ENCODE peak calls at places on chromosomes 2 and 18, in four cellular contexts. D is naive thymus-derived CD4-positive, alpha-beta T cell; L is spleen; V is H1. U is an unnamed sample. For H3K27me3, the result is how much of the 10 kb centered on the place peaks cover.

GRCh38 chr2:152962446-152962845 is 244.0 kb downstream of the ARL6IP6 start:
- DNase-seq in L (no peak), D (no peak), V (no peak), U (no peak)

GRCh38 chr2:71684226-71685072 is 231.1 kb downstream of the DYSF start:
- DNase-seq in L (peak), V (no peak), D (no peak), U (no peak)

GRCh38 chr2:46364797-46365457 is 67.7 kb downstream of the EPAS1 start:
- DNase-seq in L (no peak), V (no peak), D (no peak), U (no peak)

GRCh38 chr2:19178175-19178574 is 180.2 kb downstream of the OSR1 start:
- DNase-seq in D (no peak), V (no peak), L (no peak), U (no peak)

GRCh38 chr2:165295643-165296042 is 56.4 kb downstream of the SCN2A start:
- DNase-seq in D (no peak), V (no peak), L (no peak), U (no peak)

GRCh38 chr18:49967914-49968313 is 154.6 kb upstream of the ACAA2 start:
- DNase-seq in L (no peak), D (no peak), V (no peak), U (no peak)

GRCh38 chr2:197909377-197909776 is 105.0 kb downstream of the PLCL1 start:
- DNase-seq in L (no peak), V (no peak), D (no peak), U (no peak)

GRCh38 chr18:42053188-42053781 is 98.3 kb downstream of the PIK3C3 start:
- DNase-seq in D (peak), L (no peak), V (no peak), U (peak)

GRCh38 chr2:84878896-84879594 is 1.8 kb downstream of the TRABD2A start:
- DNase-seq in L (no peak), D (no peak), V (no peak), U (no peak)

GRCh38 chr2:105784577-105784976 is 39.9 kb downstream of the NCK2 start:
- DNase-seq in V (no peak), D (no peak), L (no peak), U (no peak)
- H3K27ac ChIP-seq in V (no peak), D (peak), L (no peak), U (no peak)

DNA sequence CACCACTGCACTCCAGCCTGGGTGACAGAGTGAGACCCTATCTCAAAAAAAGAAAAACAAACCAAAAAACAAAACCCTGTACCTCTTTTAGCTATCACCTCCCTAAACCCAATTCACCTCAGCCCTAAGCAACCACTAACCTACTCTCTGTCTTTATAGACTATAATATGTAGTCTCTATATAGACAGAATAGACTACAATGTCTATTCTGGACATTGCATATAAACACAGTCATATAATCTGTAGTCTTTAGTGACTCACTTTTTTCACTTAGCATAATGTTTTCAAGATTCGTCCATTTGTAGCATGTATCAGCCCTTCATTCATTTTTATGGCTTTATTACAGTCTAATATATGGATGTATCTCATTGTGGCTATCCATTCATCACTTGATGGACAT is 37.2 kb upstream of the MRPL33 start:
- DNase-seq in V (no peak), D (no peak), L (no peak), U (no peak)
- H3K4me3 ChIP-seq in V (no peak), D (no peak), L (no peak), U (no peak)

DNA sequence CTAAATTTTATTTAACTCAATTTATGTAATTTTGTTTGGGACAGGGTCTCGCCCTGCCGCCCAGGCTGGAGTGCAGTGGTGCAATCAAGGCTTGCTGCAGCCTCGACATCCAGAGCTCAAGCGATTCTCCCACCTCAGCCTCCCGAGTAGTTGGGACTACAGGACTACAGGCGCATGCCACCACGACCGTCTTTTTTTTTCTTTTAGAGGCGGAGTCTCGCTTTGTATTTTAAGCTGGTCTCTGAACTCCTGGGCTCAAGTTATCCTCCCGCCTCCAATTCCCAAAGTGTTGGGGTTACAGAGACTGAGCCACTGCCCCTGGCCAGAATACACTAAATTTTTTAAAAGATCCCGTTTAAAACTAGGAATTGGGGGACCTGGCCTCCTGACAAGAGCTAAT is 18.5 kb downstream of the WNT10A start:
- DNase-seq in V (no peak), D (no peak), L (no peak), U (no peak)
- H3K27me3 ChIP-seq in V (half or more), D (under half), L (under half), U (under half)

DNA sequence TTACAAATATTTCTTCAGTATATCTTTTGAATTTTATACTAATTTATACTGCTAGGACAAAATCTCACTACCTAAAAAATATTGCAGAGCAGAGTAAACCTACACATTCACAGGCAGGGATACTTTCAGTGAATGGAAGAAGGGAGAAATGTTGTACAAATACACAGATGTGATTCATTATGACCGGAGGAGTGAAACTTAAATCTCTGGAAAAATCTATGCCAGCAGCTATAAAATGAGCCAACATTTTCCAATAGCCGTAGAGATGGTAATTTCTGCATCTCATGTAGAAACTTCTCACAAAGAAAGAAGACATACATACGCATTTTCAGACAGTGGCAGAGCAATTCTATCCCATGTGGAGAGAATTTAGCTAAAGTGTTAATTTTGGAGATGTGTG is 54.8 kb downstream of the KCNS3 start:
- DNase-seq in L (no peak), D (no peak), V (no peak), U (no peak)
- H3K27ac ChIP-seq in L (no peak), D (no peak), V (no peak), U (no peak)

U was measured in CD8-positive, alpha-beta memory T cell.